ENCODE peak calls at places on chromosomes 5 and 9, in five cellular contexts. One of them, this sample, is unnamed.

GRCh38 chr5:172447646-172448365 is 6.5 kb downstream of the SH3PXD2B start:
- DNase-seq in pancreas: no peak
- DNase-seq in thoracic aorta: no peak
- DNase-seq in esophagus squamous epithelium: no peak
- DNase-seq in uterus: no peak
- DNase-seq in this sample: no peak

GRCh38 chr5:126594077-126594476 is 942 bp downstream of the ALDH7A1 start:
- DNase-seq in pancreas: no peak
- DNase-seq in thoracic aorta: no peak
- DNase-seq in esophagus squamous epithelium: no peak
- DNase-seq in uterus: no peak
- DNase-seq in this sample: no peak

GRCh38 chr5:43773032-43773830 is 170.3 kb downstream of the NNT start:
- DNase-seq in pancreas: no peak
- DNase-seq in thoracic aorta: no peak
- DNase-seq in esophagus squamous epithelium: no peak
- DNase-seq in uterus: no peak
- DNase-seq in this sample: no peak

GRCh38 chr5:172868924-172869565 is 35.0 kb downstream of the ERGIC1 start:
- DNase-seq in pancreas: no peak
- DNase-seq in thoracic aorta: peak; percentile 86
- DNase-seq in esophagus squamous epithelium: no peak
- DNase-seq in uterus: peak; percentile 91
- DNase-seq in this sample: peak; percentile 82

GRCh38 chr9:15231788-15232635 is 75.0 kb downstream of the TTC39B start:
- DNase-seq in pancreas: no peak
- DNase-seq in thoracic aorta: no peak
- DNase-seq in esophagus squamous epithelium: no peak
- DNase-seq in uterus: no peak
- DNase-seq in this sample: no peak

GRCh38 chr5:150335778-150336177 is 21.7 kb upstream of the TCOF1 start:
- DNase-seq in pancreas: no peak
- DNase-seq in thoracic aorta: no peak
- DNase-seq in esophagus squamous epithelium: no peak
- DNase-seq in uterus: no peak
- DNase-seq in this sample: no peak

GRCh38 chr9:120571443-120572257 is 8.3 kb downstream of the CDK5RAP2 start:
- DNase-seq in pancreas: peak; percentile 72
- DNase-seq in thoracic aorta: peak; percentile 21
- DNase-seq in esophagus squamous epithelium: no peak
- DNase-seq in uterus: no peak
- DNase-seq in this sample: peak; percentile 64

GRCh38 chr5:138911441-138911840 is 36.3 kb upstream of the LRRTM2 start:
- DNase-seq in pancreas: no peak
- DNase-seq in thoracic aorta: no peak
- DNase-seq in esophagus squamous epithelium: no peak
- DNase-seq in uterus: no peak
- DNase-seq in this sample: no peak

DNA sequence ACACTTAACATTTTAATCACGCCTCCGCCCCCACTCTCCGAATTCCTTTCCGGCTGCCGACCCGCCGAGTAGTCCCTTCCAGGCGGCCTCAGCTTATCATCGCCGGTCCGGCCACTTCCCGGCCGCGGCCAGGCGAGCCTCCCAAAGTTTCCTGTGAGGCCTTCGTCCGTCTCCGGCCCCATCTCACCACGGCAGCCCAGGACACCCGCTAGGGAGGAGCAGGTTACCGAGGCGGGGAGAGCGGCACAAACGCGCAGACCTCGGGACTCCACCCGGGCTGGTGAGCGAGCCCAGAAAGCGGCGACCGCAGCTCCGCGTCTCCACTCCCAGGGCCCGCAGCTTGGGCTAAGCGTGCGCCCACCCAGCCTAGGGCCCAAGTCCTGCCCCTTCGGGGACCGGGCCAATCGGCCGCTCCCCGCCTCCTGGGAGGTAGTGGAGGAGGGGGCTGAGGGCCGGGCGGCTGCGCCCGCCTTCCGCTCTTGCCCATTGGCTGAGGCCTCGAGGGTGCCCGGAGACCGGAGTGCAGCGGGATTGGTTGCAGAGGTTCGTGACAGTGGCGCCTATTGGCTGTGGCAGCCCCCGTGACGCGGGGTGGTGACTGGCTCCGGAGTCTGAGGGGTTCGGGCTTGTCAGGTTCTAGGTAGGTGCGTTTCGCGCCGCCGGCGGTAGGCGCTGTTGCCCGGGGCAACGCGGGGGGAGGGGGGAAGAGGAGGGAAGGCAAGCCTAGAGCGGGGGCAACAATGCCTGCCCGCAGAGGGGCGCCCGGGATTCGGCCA is 845 bp downstream of the FER start:
- DNase-seq in pancreas: peak; percentile 96
- DNase-seq in thoracic aorta: peak; percentile 97
- DNase-seq in esophagus squamous epithelium: peak; percentile 95
- DNase-seq in uterus: peak; percentile 99
- DNase-seq in this sample: peak; percentile 100
- TF ChIP-seq CTCF in pancreas: no peak
- TF ChIP-seq CTCF in thoracic aorta: no peak
- TF ChIP-seq CTCF in esophagus squamous epithelium: no peak
- TF ChIP-seq CTCF in uterus: peak; percentile 34
- TF ChIP-seq CTCF in this sample: no peak

DNA sequence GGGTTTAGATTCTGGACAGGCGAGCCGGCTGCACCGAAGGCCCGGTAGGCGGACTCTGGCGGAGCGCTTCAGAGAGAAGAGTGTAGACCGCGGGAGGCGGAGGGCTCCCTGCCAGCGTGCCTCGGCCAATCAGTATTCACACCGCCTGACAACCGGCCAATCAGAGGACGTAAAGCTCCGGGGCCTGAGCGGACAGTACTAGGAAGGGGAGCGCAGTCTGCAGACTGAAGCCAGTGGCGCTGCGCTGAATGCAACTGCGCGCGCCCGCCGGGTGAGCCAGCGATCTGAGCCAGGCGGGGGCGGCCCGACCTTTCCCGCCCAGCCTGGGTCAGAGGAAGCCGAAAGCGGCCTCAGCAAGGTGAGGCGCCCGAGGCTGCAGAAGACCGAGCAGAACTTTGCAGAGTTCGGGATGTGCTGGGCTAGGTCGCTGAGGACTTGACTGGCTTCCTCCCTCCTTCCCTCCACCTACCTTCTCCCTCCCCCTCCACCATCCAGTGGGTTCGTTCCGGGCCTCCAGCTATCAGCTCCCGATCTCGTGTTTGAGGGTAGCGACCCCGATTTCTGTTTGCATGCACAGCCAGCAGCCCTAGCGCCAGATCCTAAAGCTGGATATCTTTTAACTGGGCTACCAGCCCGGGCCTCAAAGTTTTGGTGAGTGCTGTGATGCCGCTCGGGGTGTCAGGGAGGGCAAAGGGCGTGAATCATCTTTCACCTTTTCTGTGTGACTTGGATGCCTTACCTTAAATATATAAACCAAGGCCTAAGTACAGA is at the start of gene DMRT2:
- DNase-seq in pancreas: peak; percentile 87
- DNase-seq in thoracic aorta: peak; percentile 23
- DNase-seq in esophagus squamous epithelium: no peak
- DNase-seq in uterus: peak; percentile 83
- DNase-seq in this sample: peak; percentile 96
- H3K27me3 ChIP-seq in pancreas: peaks cover 14% of the 10 kb centered on the region
- H3K27me3 ChIP-seq in thoracic aorta: peaks cover 36% of the 10 kb centered on the region
- H3K27me3 ChIP-seq in esophagus squamous epithelium: peaks cover 28% of the 10 kb centered on the region
- H3K27me3 ChIP-seq in uterus: peaks cover 62% of the 10 kb centered on the region
- H3K27me3 ChIP-seq in this sample: peaks cover 99% of the 10 kb centered on the region

GRCh38 chr5:165138261-165138660 is 1632.8 kb downstream of the MAT2B start:
- DNase-seq in pancreas: no peak
- DNase-seq in thoracic aorta: no peak
- DNase-seq in esophagus squamous epithelium: no peak
- DNase-seq in uterus: no peak
- DNase-seq in this sample: no peak
- H3K4me3 ChIP-seq in pancreas: no peak overlapping the region
- H3K4me3 ChIP-seq in thoracic aorta: no peak overlapping the region
- H3K4me3 ChIP-seq in esophagus squamous epithelium: no peak overlapping the region
- H3K4me3 ChIP-seq in uterus: no peak overlapping the region
- H3K4me3 ChIP-seq in this sample: peak overlapping the region; percentile 22

GRCh38 chr9:130320697-130321080 is 55.1 kb downstream of the HMCN2 start:
- DNase-seq in pancreas: no peak
- DNase-seq in thoracic aorta: no peak
- DNase-seq in esophagus squamous epithelium: no peak
- DNase-seq in uterus: no peak
- DNase-seq in this sample: no peak
- TF ChIP-seq CTCF in pancreas: no peak
- TF ChIP-seq CTCF in thoracic aorta: no peak
- TF ChIP-seq CTCF in esophagus squamous epithelium: no peak
- TF ChIP-seq CTCF in uterus: no peak
- TF ChIP-seq CTCF in this sample: no peak

GRCh38 chr5:115737452-115737851 is 79.0 kb downstream of the CDO1 start:
- DNase-seq in pancreas: no peak
- DNase-seq in thoracic aorta: no peak
- DNase-seq in esophagus squamous epithelium: no peak
- DNase-seq in uterus: no peak
- DNase-seq in this sample: no peak
- H3K27me3 ChIP-seq in pancreas: no peaks in the 10 kb centered on the region
- H3K27me3 ChIP-seq in thoracic aorta: no peaks in the 10 kb centered on the region
- H3K27me3 ChIP-seq in esophagus squamous epithelium: no peaks in the 10 kb centered on the region
- H3K27me3 ChIP-seq in uterus: no peaks in the 10 kb centered on the region
- H3K27me3 ChIP-seq in this sample: no peaks in the 10 kb centered on the region

GRCh38 chr9:89161221-89161620 is 17.4 kb downstream of the SHC3 start:
- DNase-seq in pancreas: no peak
- DNase-seq in thoracic aorta: no peak
- DNase-seq in esophagus squamous epithelium: no peak
- DNase-seq in uterus: no peak
- DNase-seq in this sample: no peak
- H3K4me3 ChIP-seq in pancreas: no peak overlapping the region
- H3K4me3 ChIP-seq in thoracic aorta: no peak overlapping the region
- H3K4me3 ChIP-seq in esophagus squamous epithelium: no peak overlapping the region
- H3K4me3 ChIP-seq in uterus: no peak overlapping the region
- H3K4me3 ChIP-seq in this sample: no peak overlapping the region

GRCh38 chr9:88920645-88921044 is 70.6 kb upstream of the S1PR3 start:
- DNase-seq in pancreas: no peak
- DNase-seq in thoracic aorta: no peak
- DNase-seq in esophagus squamous epithelium: no peak
- DNase-seq in uterus: no peak
- DNase-seq in this sample: no peak
- TF ChIP-seq CTCF in pancreas: no peak
- TF ChIP-seq CTCF in thoracic aorta: no peak
- TF ChIP-seq CTCF in esophagus squamous epithelium: no peak
- TF ChIP-seq CTCF in uterus: no peak
- TF ChIP-seq CTCF in this sample: no peak

This sample was measured in dorsolateral prefrontal cortex.